ENCODE peak calls at places on chromosomes 7 and 10, in nine cellular contexts. T is suprapubic skin, O is psoas muscle, P is IMR-90, H is left ventricle myocardium inferior, S is astrocyte of the spinal cord, A is fibroblast of mammary gland, K is fibroblast of pulmonary artery, Q is body of pancreas. X is an unnamed sample.

GRCh38 chr10:59508956-59509355 is 146.6 kb upstream of the FAM13C start:
- DNase-seq in Q (no peak), K (no peak), O (no peak), P (no peak), H (no peak), T (no peak), S (no peak), A (no peak), X (no peak)

GRCh38 chr10:60799971-60800370 is 21.7 kb downstream of the CDK1 start:
- DNase-seq in O (no peak), Q (no peak), S (no peak), H (no peak), K (no peak), A (no peak), P (no peak), T (no peak), X (no peak)

GRCh38 chr7:75875113-75876080 is 3.4 kb upstream of the RHBDD2 start:
- DNase-seq in T (no peak), K (no peak), P (no peak), Q (no peak), H (no peak), A (no peak), O (no peak), S (no peak), X (no peak)

GRCh38 chr7:125119559-125120115 is 190.0 kb upstream of the POT1 start:
- DNase-seq in P (no peak), A (no peak), S (no peak), O (no peak), H (no peak), T (no peak), Q (no peak), K (no peak), X (no peak)

GRCh38 chr7:23546897-23547572 is 15.3 kb upstream of the TRA2A start:
- DNase-seq in S (peak), H (peak), Q (peak), K (peak), A (peak), O (peak), P (peak), T (no peak), X (peak)

GRCh38 chr10:4119107-4119506 is 334.1 kb upstream of the KLF6 start:
- DNase-seq in P (no peak), Q (no peak), S (no peak), H (no peak), O (no peak), K (no peak), T (no peak), A (no peak), X (no peak)

GRCh38 chr7:138943061-138943460 is 38.1 kb downstream of the KIAA1549 start:
- DNase-seq in H (no peak), S (no peak), T (no peak), Q (no peak), P (no peak), O (no peak), A (no peak), K (no peak), X (no peak)

GRCh38 chr10:89327803-89328441 is at the start of gene IFIT3:
- DNase-seq in S (peak), K (peak), O (peak), H (peak), A (peak), Q (peak), P (peak), T (peak), X (peak)

GRCh38 chr7:31122649-31123058 is 70.5 kb downstream of the ADCYAP1R1 start:
- DNase-seq in Q (peak), K (peak), H (peak), A (peak), S (peak), P (peak), T (peak), O (peak), X (peak)

GRCh38 chr10:34538291-34538829 is 276.7 kb downstream of the PARD3 start:
- DNase-seq in T (no peak), S (no peak), O (no peak), K (peak), A (no peak), P (no peak), H (no peak), Q (no peak), X (no peak)

GRCh38 chr7:5525271-5526189 is 101.9 kb upstream of the TNRC18 start:
- DNase-seq in S (peak), P (peak), A (peak), Q (no peak), H (no peak), T (no peak), K (peak), O (no peak), X (peak)

GRCh38 chr10:63145782-63146181 is 12.7 kb downstream of the NRBF2 start:
- DNase-seq in S (no peak), P (peak), Q (no peak), K (no peak), O (no peak), H (no peak), T (no peak), A (peak), X (peak)

DNA sequence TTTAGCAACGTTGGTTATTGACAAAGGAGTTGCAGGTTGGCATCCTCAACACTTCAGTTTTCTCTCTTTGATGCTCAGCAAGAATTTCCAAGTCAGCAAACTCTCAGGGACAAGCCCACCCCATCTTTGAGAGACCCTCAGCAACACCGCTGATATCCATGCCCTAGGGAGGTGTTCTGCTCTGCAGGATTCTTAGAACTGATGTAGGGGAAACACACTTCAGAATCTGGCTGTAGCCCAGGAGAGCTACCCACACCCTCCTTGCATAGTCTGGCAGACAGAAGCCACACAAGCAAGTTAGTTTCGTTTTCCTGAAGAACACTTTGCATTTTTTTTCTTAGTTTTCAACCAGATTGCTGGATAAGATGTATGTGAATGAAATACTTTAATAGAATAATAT is 827 bp downstream of the SAMD9L start:
- DNase-seq in A (peak), K (peak), Q (no peak), T (no peak), H (peak), P (peak), O (no peak), S (peak), X (peak)
- H3K4me3 ChIP-seq in A (peak), K (peak), Q (no peak), T (peak), H (peak), P (peak), O (peak), S (peak), X (peak)

DNA sequence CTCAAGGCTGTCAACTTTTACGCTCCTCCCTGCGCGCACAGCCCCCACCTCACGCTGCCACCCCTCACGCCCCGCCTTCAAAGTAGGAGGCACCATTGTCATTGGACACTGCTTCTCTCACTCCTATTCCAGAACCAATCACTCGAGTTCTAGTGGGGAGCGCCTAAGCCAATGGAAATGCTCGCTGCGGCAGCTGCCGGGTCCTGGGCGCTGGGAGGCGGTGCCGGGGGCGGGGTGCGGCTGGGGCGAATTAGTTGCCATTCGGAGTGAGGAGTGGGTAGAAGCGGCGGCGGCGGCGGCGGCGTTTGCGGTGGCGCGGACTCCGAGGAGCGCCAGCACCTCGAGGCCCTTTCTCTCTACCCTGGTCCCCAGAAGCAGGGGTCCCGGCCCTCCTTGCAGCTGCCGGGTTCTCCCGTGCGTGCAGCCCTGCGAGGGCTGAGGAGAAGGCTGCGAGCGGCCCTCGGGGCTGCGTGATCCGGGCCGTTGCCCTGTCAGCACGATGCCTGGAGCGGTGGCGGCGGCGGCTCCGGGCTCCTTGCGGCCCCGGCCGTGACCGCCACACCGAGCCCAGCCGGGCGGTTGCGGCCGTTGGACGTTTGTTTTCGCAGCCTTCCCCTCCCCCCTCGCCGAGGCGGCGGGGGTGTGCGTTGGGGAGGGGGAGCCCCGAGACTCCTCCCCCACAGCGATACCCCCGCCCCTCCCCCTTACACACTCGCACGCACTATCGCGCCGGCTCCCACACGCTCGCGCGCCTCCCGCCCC is at the start of gene GLCCI1:
- DNase-seq in O (peak), S (peak), H (peak), A (peak), Q (peak), P (peak), K (peak), T (peak), X (peak)
- TF ChIP-seq CTCF in O (no peak), S (no peak), H (no peak), A (no peak), Q (no peak), P (no peak), K (no peak), T (no peak), X (no peak)

GRCh38 chr10:69334258-69335062 is 56.2 kb downstream of the HK1 start:
- DNase-seq in Q (no peak), S (no peak), H (no peak), A (no peak), O (no peak), T (peak), P (no peak), K (no peak), X (no peak)
- H3K4me3 ChIP-seq in Q (no peak), S (no peak), H (peak), A (no peak), O (no peak), T (peak), P (no peak), K (no peak), X (no peak)

GRCh38 chr10:5343561-5343960 is 21.2 kb upstream of the UCN3 start:
- DNase-seq in P (no peak), S (peak), K (peak), T (no peak), Q (no peak), A (no peak), H (no peak), O (no peak), X (no peak)
- TF ChIP-seq CTCF in P (no peak), S (no peak), K (peak), T (no peak), Q (no peak), A (no peak), H (peak), O (no peak), X (no peak)

GRCh38 chr7:129055861-129056464 is 1.1 kb upstream of the TNPO3 start:
- DNase-seq in H (no peak), O (no peak), K (no peak), P (no peak), A (no peak), Q (no peak), T (no peak), S (no peak), X (no peak)
- H3K4me3 ChIP-seq in H (peak), O (peak), K (no peak), P (no peak), A (no peak), Q (no peak), T (peak), S (no peak), X (peak)

DNA sequence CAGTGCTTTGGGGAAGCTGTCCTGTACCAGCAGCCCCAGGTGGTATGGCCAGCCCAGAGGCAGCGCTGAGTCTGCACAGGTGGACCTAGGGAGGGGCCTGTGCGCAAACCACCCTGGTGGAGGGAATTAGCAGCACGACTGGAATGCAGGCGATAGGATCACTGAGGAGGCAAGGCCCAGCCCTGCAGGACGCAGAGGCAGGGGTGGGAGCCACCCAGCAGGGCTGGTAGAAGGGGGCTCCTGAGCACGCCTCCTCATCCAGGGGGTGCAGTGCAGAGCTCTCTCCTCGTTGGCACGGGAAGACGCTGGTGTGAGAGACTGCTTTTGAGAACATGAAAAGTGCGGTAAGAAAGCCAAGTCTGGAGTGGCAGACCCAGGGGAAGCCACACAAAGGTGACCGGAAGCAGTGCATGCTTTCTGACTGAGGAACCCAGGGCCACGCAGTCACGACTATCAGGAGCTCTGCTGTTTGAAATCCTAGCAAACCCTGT is 6.0 kb downstream of the FXYD4 start:
- DNase-seq in K (no peak), S (no peak), T (no peak), P (no peak), O (no peak), A (no peak), H (no peak), Q (no peak), X (no peak)
- TF ChIP-seq CTCF in K (no peak), S (no peak), T (no peak), P (no peak), O (no peak), A (no peak), H (no peak), Q (no peak), X (no peak)